ENCODE peak calls at places on chromosomes 5 and 9, in six cellular contexts. One of them, this sample, is unnamed.

GRCh38 chr9:105291938-105292337 is 47.5 kb downstream of the SLC44A1 start:
- DNase-seq in T-cell: no peak
- DNase-seq in KG1: no peak
- DNase-seq in activated naive CD8-positive, alpha-beta T cell treated with anti-CD3 and anti-CD28 coated beads, Interleukin-2, amount 50 U/mL, for 24 hours: no peak
- DNase-seq in AG08396: no peak
- DNase-seq in SK-N-DZ: no peak
- DNase-seq in this sample: no peak

GRCh38 chr5:142320851-142321560 is 3.8 kb downstream of the SPRY4 start:
- DNase-seq in T-cell: no peak
- DNase-seq in KG1: no peak
- DNase-seq in activated naive CD8-positive, alpha-beta T cell treated with anti-CD3 and anti-CD28 coated beads, Interleukin-2, amount 50 U/mL, for 24 hours: no peak
- DNase-seq in SK-N-DZ: no peak
- DNase-seq in AG08396: no peak
- DNase-seq in this sample: no peak

GRCh38 chr9:764105-764524 is 77.4 kb upstream of the DMRT1 start:
- DNase-seq in activated naive CD8-positive, alpha-beta T cell treated with anti-CD3 and anti-CD28 coated beads, Interleukin-2, amount 50 U/mL, for 24 hours: peak
- DNase-seq in T-cell: no peak
- DNase-seq in KG1: peak
- DNase-seq in SK-N-DZ: no peak
- DNase-seq in AG08396: peak
- DNase-seq in this sample: no peak

GRCh38 chr5:68245325-68245724 is 29.8 kb downstream of the PIK3R1 start:
- DNase-seq in activated naive CD8-positive, alpha-beta T cell treated with anti-CD3 and anti-CD28 coated beads, Interleukin-2, amount 50 U/mL, for 24 hours: no peak
- DNase-seq in SK-N-DZ: no peak
- DNase-seq in AG08396: no peak
- DNase-seq in KG1: no peak
- DNase-seq in T-cell: no peak
- DNase-seq in this sample: no peak

GRCh38 chr9:136537896-136538598 is 7.8 kb downstream of the NOTCH1 start:
- DNase-seq in AG08396: no peak
- DNase-seq in KG1: no peak
- DNase-seq in T-cell: no peak
- DNase-seq in SK-N-DZ: no peak
- DNase-seq in activated naive CD8-positive, alpha-beta T cell treated with anti-CD3 and anti-CD28 coated beads, Interleukin-2, amount 50 U/mL, for 24 hours: no peak
- DNase-seq in this sample: no peak

GRCh38 chr5:72693001-72693442 is 123.4 kb upstream of the TNPO1 start:
- DNase-seq in SK-N-DZ: peak
- DNase-seq in activated naive CD8-positive, alpha-beta T cell treated with anti-CD3 and anti-CD28 coated beads, Interleukin-2, amount 50 U/mL, for 24 hours: no peak
- DNase-seq in AG08396: no peak
- DNase-seq in KG1: no peak
- DNase-seq in T-cell: no peak
- DNase-seq in this sample: no peak

GRCh38 chr9:136081826-136082495 is 13.1 kb downstream of the NACC2 start:
- DNase-seq in KG1: no peak
- DNase-seq in AG08396: no peak
- DNase-seq in activated naive CD8-positive, alpha-beta T cell treated with anti-CD3 and anti-CD28 coated beads, Interleukin-2, amount 50 U/mL, for 24 hours: no peak
- DNase-seq in SK-N-DZ: no peak
- DNase-seq in T-cell: no peak
- DNase-seq in this sample: no peak

GRCh38 chr9:116008278-116008677 is 145.3 kb upstream of the PAPPA start:
- DNase-seq in SK-N-DZ: no peak
- DNase-seq in activated naive CD8-positive, alpha-beta T cell treated with anti-CD3 and anti-CD28 coated beads, Interleukin-2, amount 50 U/mL, for 24 hours: no peak
- DNase-seq in AG08396: no peak
- DNase-seq in KG1: no peak
- DNase-seq in T-cell: no peak
- DNase-seq in this sample: no peak

GRCh38 chr5:65722575-65723424 is 795 bp downstream of the NLN start:
- DNase-seq in T-cell: peak
- DNase-seq in SK-N-DZ: peak
- DNase-seq in AG08396: peak
- DNase-seq in activated naive CD8-positive, alpha-beta T cell treated with anti-CD3 and anti-CD28 coated beads, Interleukin-2, amount 50 U/mL, for 24 hours: no peak
- DNase-seq in KG1: peak
- DNase-seq in this sample: no peak

GRCh38 chr9:132743886-132744544 is 73.8 kb downstream of the GTF3C4 start:
- DNase-seq in SK-N-DZ: no peak
- DNase-seq in T-cell: no peak
- DNase-seq in KG1: no peak
- DNase-seq in AG08396: no peak
- DNase-seq in activated naive CD8-positive, alpha-beta T cell treated with anti-CD3 and anti-CD28 coated beads, Interleukin-2, amount 50 U/mL, for 24 hours: no peak
- DNase-seq in this sample: no peak

GRCh38 chr5:42583322-42583721 is 160.1 kb downstream of the GHR start:
- DNase-seq in AG08396: peak
- DNase-seq in T-cell: no peak
- DNase-seq in SK-N-DZ: peak
- DNase-seq in activated naive CD8-positive, alpha-beta T cell treated with anti-CD3 and anti-CD28 coated beads, Interleukin-2, amount 50 U/mL, for 24 hours: peak
- DNase-seq in KG1: peak
- DNase-seq in this sample: no peak

GRCh38 chr5:35608881-35609779 is 8.5 kb upstream of the SPEF2 start:
- DNase-seq in T-cell: no peak
- DNase-seq in KG1: no peak
- DNase-seq in AG08396: no peak
- DNase-seq in SK-N-DZ: no peak
- DNase-seq in activated naive CD8-positive, alpha-beta T cell treated with anti-CD3 and anti-CD28 coated beads, Interleukin-2, amount 50 U/mL, for 24 hours: no peak
- DNase-seq in this sample: peak

GRCh38 chr5:33936381-33937016 is at the start of gene RXFP3:
- DNase-seq in AG08396: peak
- DNase-seq in SK-N-DZ: peak
- DNase-seq in activated naive CD8-positive, alpha-beta T cell treated with anti-CD3 and anti-CD28 coated beads, Interleukin-2, amount 50 U/mL, for 24 hours: no peak
- DNase-seq in KG1: no peak
- DNase-seq in T-cell: no peak
- DNase-seq in this sample: no peak

GRCh38 chr9:35051069-35051967 is 21.1 kb downstream of the VCP start:
- DNase-seq in KG1: peak
- DNase-seq in AG08396: peak
- DNase-seq in SK-N-DZ: peak
- DNase-seq in activated naive CD8-positive, alpha-beta T cell treated with anti-CD3 and anti-CD28 coated beads, Interleukin-2, amount 50 U/mL, for 24 hours: peak
- DNase-seq in T-cell: peak
- DNase-seq in this sample: no peak

GRCh38 chr5:55856511-55857246 is 5.5 kb downstream of the IL31RA start:
- DNase-seq in AG08396: no peak
- DNase-seq in activated naive CD8-positive, alpha-beta T cell treated with anti-CD3 and anti-CD28 coated beads, Interleukin-2, amount 50 U/mL, for 24 hours: no peak
- DNase-seq in T-cell: no peak
- DNase-seq in KG1: no peak
- DNase-seq in SK-N-DZ: no peak
- DNase-seq in this sample: no peak

GRCh38 chr9:104386425-104387069 is 117.5 kb upstream of the OR13F1 start:
- DNase-seq in AG08396: peak
- DNase-seq in T-cell: no peak
- DNase-seq in KG1: no peak
- DNase-seq in activated naive CD8-positive, alpha-beta T cell treated with anti-CD3 and anti-CD28 coated beads, Interleukin-2, amount 50 U/mL, for 24 hours: no peak
- DNase-seq in SK-N-DZ: peak
- DNase-seq in this sample: peak

GRCh38 chr5:145825751-145826180 is 9.4 kb downstream of the PRELID2 start:
- DNase-seq in activated naive CD8-positive, alpha-beta T cell treated with anti-CD3 and anti-CD28 coated beads, Interleukin-2, amount 50 U/mL, for 24 hours: no peak
- DNase-seq in SK-N-DZ: peak
- DNase-seq in T-cell: no peak
- DNase-seq in AG08396: peak
- DNase-seq in KG1: peak
- DNase-seq in this sample: no peak

GRCh38 chr5:131795879-131796792 is 681 bp downstream of the FNIP1 start:
- DNase-seq in T-cell: peak
- DNase-seq in KG1: no peak
- DNase-seq in activated naive CD8-positive, alpha-beta T cell treated with anti-CD3 and anti-CD28 coated beads, Interleukin-2, amount 50 U/mL, for 24 hours: peak
- DNase-seq in SK-N-DZ: peak
- DNase-seq in AG08396: peak
- DNase-seq in this sample: no peak

GRCh38 chr5:109853362-109853761 is 163.6 kb downstream of the MAN2A1 start:
- DNase-seq in KG1: no peak
- DNase-seq in SK-N-DZ: no peak
- DNase-seq in AG08396: no peak
- DNase-seq in T-cell: no peak
- DNase-seq in activated naive CD8-positive, alpha-beta T cell treated with anti-CD3 and anti-CD28 coated beads, Interleukin-2, amount 50 U/mL, for 24 hours: no peak
- DNase-seq in this sample: no peak

GRCh38 chr5:123819818-123820217 is 307.8 kb downstream of the CSNK1G3 start:
- DNase-seq in SK-N-DZ: no peak
- DNase-seq in activated naive CD8-positive, alpha-beta T cell treated with anti-CD3 and anti-CD28 coated beads, Interleukin-2, amount 50 U/mL, for 24 hours: no peak
- DNase-seq in AG08396: peak
- DNase-seq in KG1: no peak
- DNase-seq in T-cell: no peak
- DNase-seq in this sample: no peak

GRCh38 chr5:75367401-75367800 is 30.4 kb downstream of the HMGCR start:
- DNase-seq in T-cell: no peak
- DNase-seq in KG1: no peak
- DNase-seq in AG08396: no peak
- DNase-seq in SK-N-DZ: no peak
- DNase-seq in activated naive CD8-positive, alpha-beta T cell treated with anti-CD3 and anti-CD28 coated beads, Interleukin-2, amount 50 U/mL, for 24 hours: no peak
- DNase-seq in this sample: no peak

GRCh38 chr5:151448038-151448985 is 909 bp downstream of the SLC36A1 start:
- DNase-seq in T-cell: peak
- DNase-seq in KG1: no peak
- DNase-seq in AG08396: no peak
- DNase-seq in activated naive CD8-positive, alpha-beta T cell treated with anti-CD3 and anti-CD28 coated beads, Interleukin-2, amount 50 U/mL, for 24 hours: peak
- DNase-seq in SK-N-DZ: peak
- DNase-seq in this sample: no peak

GRCh38 chr5:398475-399295 is 44.3 kb upstream of the EXOC3 start:
- DNase-seq in SK-N-DZ: no peak
- DNase-seq in KG1: no peak
- DNase-seq in T-cell: no peak
- DNase-seq in AG08396: no peak
- DNase-seq in activated naive CD8-positive, alpha-beta T cell treated with anti-CD3 and anti-CD28 coated beads, Interleukin-2, amount 50 U/mL, for 24 hours: no peak
- DNase-seq in this sample: no peak

GRCh38 chr9:119375892-119376291 is 6.7 kb upstream of the BRINP1 start:
- DNase-seq in T-cell: no peak
- DNase-seq in SK-N-DZ: peak
- DNase-seq in KG1: peak
- DNase-seq in AG08396: no peak
- DNase-seq in activated naive CD8-positive, alpha-beta T cell treated with anti-CD3 and anti-CD28 coated beads, Interleukin-2, amount 50 U/mL, for 24 hours: no peak
- DNase-seq in this sample: peak

GRCh38 chr9:33287087-33287490 is 3.2 kb upstream of the NFX1 start:
- DNase-seq in activated naive CD8-positive, alpha-beta T cell treated with anti-CD3 and anti-CD28 coated beads, Interleukin-2, amount 50 U/mL, for 24 hours: peak
- DNase-seq in SK-N-DZ: peak
- DNase-seq in KG1: peak
- DNase-seq in T-cell: peak
- DNase-seq in AG08396: peak
- DNase-seq in this sample: no peak

GRCh38 chr5:180352116-180352975 is 790 bp downstream of the GFPT2 start:
- DNase-seq in SK-N-DZ: no peak
- DNase-seq in KG1: no peak
- DNase-seq in T-cell: peak
- DNase-seq in AG08396: peak
- DNase-seq in activated naive CD8-positive, alpha-beta T cell treated with anti-CD3 and anti-CD28 coated beads, Interleukin-2, amount 50 U/mL, for 24 hours: no peak
- DNase-seq in this sample: no peak

GRCh38 chr9:110130791-110131416 is 77.1 kb downstream of the C9orf152 start:
- DNase-seq in T-cell: no peak
- DNase-seq in SK-N-DZ: no peak
- DNase-seq in activated naive CD8-positive, alpha-beta T cell treated with anti-CD3 and anti-CD28 coated beads, Interleukin-2, amount 50 U/mL, for 24 hours: no peak
- DNase-seq in KG1: no peak
- DNase-seq in AG08396: no peak
- DNase-seq in this sample: no peak

GRCh38 chr9:90894956-90895687 is 93.5 kb downstream of the SYK start:
- DNase-seq in activated naive CD8-positive, alpha-beta T cell treated with anti-CD3 and anti-CD28 coated beads, Interleukin-2, amount 50 U/mL, for 24 hours: no peak
- DNase-seq in SK-N-DZ: peak
- DNase-seq in T-cell: no peak
- DNase-seq in AG08396: peak
- DNase-seq in KG1: no peak
- DNase-seq in this sample: peak

GRCh38 chr5:109692011-109692410 is 2.3 kb downstream of the MAN2A1 start:
- DNase-seq in T-cell: no peak
- DNase-seq in SK-N-DZ: no peak
- DNase-seq in KG1: no peak
- DNase-seq in AG08396: peak
- DNase-seq in activated naive CD8-positive, alpha-beta T cell treated with anti-CD3 and anti-CD28 coated beads, Interleukin-2, amount 50 U/mL, for 24 hours: no peak
- DNase-seq in this sample: no peak

GRCh38 chr9:135275926-135276289 is 188.4 kb downstream of the OLFM1 start:
- DNase-seq in SK-N-DZ: no peak
- DNase-seq in T-cell: no peak
- DNase-seq in activated naive CD8-positive, alpha-beta T cell treated with anti-CD3 and anti-CD28 coated beads, Interleukin-2, amount 50 U/mL, for 24 hours: no peak
- DNase-seq in KG1: no peak
- DNase-seq in AG08396: no peak
- DNase-seq in this sample: no peak

GRCh38 chr5:176501333-176501732 is 35.9 kb downstream of the RNF44 start:
- DNase-seq in AG08396: peak
- DNase-seq in KG1: no peak
- DNase-seq in SK-N-DZ: no peak
- DNase-seq in T-cell: no peak
- DNase-seq in activated naive CD8-positive, alpha-beta T cell treated with anti-CD3 and anti-CD28 coated beads, Interleukin-2, amount 50 U/mL, for 24 hours: no peak
- DNase-seq in this sample: peak